ENCODE peak calls at places on chromosome 2, in six cellular contexts. F is psoas muscle; U is CD8-positive, alpha-beta T cell; B is DND-41; Y is OCI-LY7; R is uterus. M is an unnamed sample. For H3K36me3, the result is how much of the 10 kb centered on the place peaks cover.

GRCh38 chr2:237662671-237663093 is 35.3 kb downstream of the LRRFIP1 start:
- DNase-seq in F (peak), B (no peak), Y (peak), R (peak), U (no peak), M (peak)

GRCh38 chr2:21890041-21890440 is 766.3 kb downstream of the TDRD15 start:
- DNase-seq in F (no peak), Y (no peak), R (no peak), B (no peak), U (no peak), M (no peak)

GRCh38 chr2:175829741-175830140 is 172.3 kb downstream of the LNPK start:
- DNase-seq in F (no peak), R (no peak), U (no peak), Y (no peak), B (no peak), M (no peak)

GRCh38 chr2:226799211-226799975 is at the start of gene IRS1:
- DNase-seq in F (peak), R (peak), B (peak), U (peak), Y (peak), M (peak)

GRCh38 chr2:15173506-15173905 is 387.6 kb downstream of the NBAS start:
- DNase-seq in B (no peak), R (no peak), U (no peak), F (no peak), Y (no peak), M (no peak)

GRCh38 chr2:20666364-20667150 is at the start of gene GDF7:
- DNase-seq in B (no peak), R (peak), U (no peak), Y (no peak), F (peak), M (peak)

GRCh38 chr2:45009928-45010705 is 865 bp upstream of the SIX2 start:
- DNase-seq in U (no peak), Y (no peak), R (peak), F (peak), B (no peak), M (peak)

GRCh38 chr2:111884592-111884964 is 585 bp upstream of the ANAPC1 start:
- DNase-seq in F (no peak), U (no peak), R (no peak), Y (no peak), B (no peak), M (no peak)

GRCh38 chr2:43080626-43081025 is 145.8 kb downstream of the ZFP36L2 start:
- DNase-seq in B (no peak), R (no peak), U (no peak), Y (no peak), F (peak), M (peak)

GRCh38 chr2:231800493-231801091 is 14.3 kb downstream of the COPS7B start:
- DNase-seq in F (peak), B (peak), R (no peak), U (no peak), Y (peak), M (no peak)

GRCh38 chr2:60558536-60558935 is 5.1 kb upstream of the BCL11A start:
- DNase-seq in Y (no peak), R (no peak), B (no peak), F (no peak), U (no peak), M (no peak)

GRCh38 chr2:241410739-241411176 is 54.7 kb downstream of the FARP2 start:
- DNase-seq in U (no peak), F (no peak), B (no peak), R (no peak), Y (no peak), M (no peak)

GRCh38 chr2:14475994-14476393 is 156.5 kb upstream of the LRATD1 start:
- DNase-seq in F (no peak), B (no peak), R (no peak), U (no peak), Y (no peak), M (no peak)

GRCh38 chr2:24793752-24794477 is 690 bp downstream of the CENPO start:
- DNase-seq in F (no peak), B (peak), Y (peak), R (no peak), U (no peak), M (no peak)

GRCh38 chr2:28233070-28233718 is 159.5 kb upstream of the FOSL2 start:
- DNase-seq in F (no peak), B (no peak), U (no peak), R (no peak), Y (no peak), M (no peak)

GRCh38 chr2:176414641-176415040 is 145.4 kb downstream of the MTX2 start:
- DNase-seq in U (no peak), R (no peak), Y (no peak), B (no peak), F (no peak), M (no peak)

GRCh38 chr2:235595420-235596010 is 101.7 kb downstream of the AGAP1 start:
- DNase-seq in R (peak), F (peak), Y (peak), B (peak), U (no peak), M (peak)

GRCh38 chr2:239036819-239037558 is 189.1 kb downstream of the TWIST2 start:
- DNase-seq in R (no peak), B (no peak), U (no peak), F (no peak), Y (no peak), M (peak)

GRCh38 chr2:37604716-37605115 is 66.7 kb downstream of the CDC42EP3 start:
- DNase-seq in B (no peak), R (no peak), F (no peak), Y (no peak), U (no peak), M (no peak)

GRCh38 chr2:85913854-85914524 is 25.2 kb upstream of the ST3GAL5 start:
- DNase-seq in B (no peak), R (no peak), Y (no peak), F (no peak), U (no peak), M (no peak)

GRCh38 chr2:208251098-208251497 is 3.8 kb downstream of the IDH1 start:
- DNase-seq in R (no peak), B (no peak), F (no peak), Y (no peak), U (no peak), M (no peak)
- H3K36me3 ChIP-seq in R (under half), B (half or more), F (half or more), Y (half or more), U (under half), M (half or more)

GRCh38 chr2:200479617-200480292 is 30.1 kb downstream of the KCTD18 start:
- DNase-seq in Y (no peak), F (no peak), U (no peak), R (no peak), B (no peak), M (no peak)

GRCh38 chr2:200472853-200473464 is 36.9 kb downstream of the KCTD18 start:
- DNase-seq in F (no peak), U (no peak), B (no peak), Y (no peak), R (no peak), M (no peak)

GRCh38 chr2:200475795-200476194 is 34.1 kb downstream of the KCTD18 start:
- DNase-seq in Y (no peak), R (no peak), F (no peak), U (no peak), B (no peak), M (no peak)

GRCh38 chr2:200477667-200478121 is 32.2 kb downstream of the KCTD18 start:
- DNase-seq in B (no peak), U (no peak), R (no peak), Y (no peak), F (peak), M (peak)

DNA sequence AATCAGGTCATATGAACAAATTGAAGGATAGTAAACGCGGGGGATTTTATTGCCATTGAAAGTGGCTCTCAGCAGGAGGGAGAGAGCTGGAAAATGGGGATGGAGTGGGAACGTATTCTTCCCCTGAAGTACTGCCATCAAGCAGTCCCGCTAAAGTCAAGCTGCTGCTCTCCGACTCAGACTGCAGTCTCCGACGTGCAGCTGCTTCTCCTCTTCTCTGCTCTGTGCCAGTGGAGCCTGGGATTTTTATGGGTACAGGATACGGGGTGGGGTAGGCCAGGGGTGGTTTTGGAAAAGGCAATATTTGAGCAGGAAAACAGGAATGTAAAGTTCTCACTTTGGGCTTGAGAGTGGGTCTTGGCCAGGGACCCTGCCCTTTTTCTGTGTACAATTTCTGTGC is 33.0 kb downstream of the KCTD18 start:
- DNase-seq in R (no peak), U (no peak), Y (no peak), F (no peak), B (no peak), M (no peak)
- H3K36me3 ChIP-seq in R (under half), U (under half), Y (under half), F (under half), B (under half), M (half or more)

DNA sequence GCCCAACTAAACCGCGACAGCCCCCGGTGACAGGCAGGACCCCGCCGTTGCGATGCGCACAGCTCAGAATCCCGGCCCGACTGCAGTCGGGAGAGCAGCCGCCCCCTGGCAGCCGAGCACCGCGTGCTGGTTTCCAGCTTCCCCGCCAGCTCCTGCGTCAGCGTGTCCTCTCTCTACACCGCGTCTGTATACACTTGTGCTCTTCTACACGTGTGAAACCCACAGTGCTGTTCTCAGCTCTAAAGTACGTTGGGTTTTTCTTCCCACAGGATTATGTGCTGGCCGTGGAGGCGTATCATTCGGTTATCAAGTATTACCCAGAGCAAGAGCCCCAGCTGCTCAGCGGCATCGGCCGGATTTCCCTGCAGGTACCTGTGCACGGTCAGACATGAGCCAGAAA is 54.0 kb downstream of the ADI1 start:
- DNase-seq in F (no peak), Y (no peak), R (no peak), B (no peak), U (no peak), M (peak)
- H3K36me3 ChIP-seq in F (half or more), Y (under half), R (under half), B (half or more), U (half or more), M (under half)

GRCh38 chr2:208311321-208311720 is 45.3 kb downstream of the PIKFYVE start:
- DNase-seq in Y (no peak), U (no peak), R (no peak), F (no peak), B (no peak), M (no peak)
- H3K36me3 ChIP-seq in Y (half or more), U (under half), R (under half), F (half or more), B (half or more), M (under half)

GRCh38 chr2:215374002-215374401 is 61.9 kb downstream of the FN1 start:
- DNase-seq in Y (no peak), F (no peak), U (no peak), R (no peak), B (no peak), M (no peak)
- H3K36me3 ChIP-seq in Y (under half), F (half or more), U (under half), R (under half), B (under half), M (under half)